ENCODE peak calls at places on chromosomes 3 and 15, in nine cellular contexts. One of them, this sample, is unnamed. For H3K4me1, the result is how much of the 10 kb centered on the place peaks cover.

GRCh38 chr3:123149525-123149924 is 52.2 kb upstream of the SEC22A start:
- DNase-seq in spleen: no peak
- DNase-seq in Panc1: no peak
- DNase-seq in sigmoid colon: no peak
- DNase-seq in GM12878: no peak
- DNase-seq in HCT116: no peak
- DNase-seq in K562: no peak
- DNase-seq in suprapubic skin: no peak
- DNase-seq in GM23338: no peak
- DNase-seq in this sample: no peak

GRCh38 chr15:96347181-96348111 is 16.9 kb downstream of the NR2F2 start:
- DNase-seq in spleen: peak
- DNase-seq in Panc1: no peak
- DNase-seq in sigmoid colon: no peak
- DNase-seq in GM12878: no peak
- DNase-seq in HCT116: no peak
- DNase-seq in K562: no peak
- DNase-seq in suprapubic skin: peak
- DNase-seq in GM23338: peak
- DNase-seq in this sample: no peak

GRCh38 chr3:154304116-154304786 is 20.0 kb downstream of the DHX36 start:
- DNase-seq in spleen: no peak
- DNase-seq in Panc1: no peak
- DNase-seq in sigmoid colon: no peak
- DNase-seq in GM12878: no peak
- DNase-seq in HCT116: no peak
- DNase-seq in K562: no peak
- DNase-seq in suprapubic skin: no peak
- DNase-seq in GM23338: no peak
- DNase-seq in this sample: no peak

GRCh38 chr3:151382671-151383070 is 1.9 kb downstream of the P2RY12 start:
- DNase-seq in spleen: no peak
- DNase-seq in Panc1: no peak
- DNase-seq in sigmoid colon: no peak
- DNase-seq in GM12878: no peak
- DNase-seq in HCT116: no peak
- DNase-seq in K562: no peak
- DNase-seq in suprapubic skin: no peak
- DNase-seq in GM23338: no peak
- DNase-seq in this sample: no peak

GRCh38 chr15:66803182-66803729 is 101.2 kb downstream of the SMAD6 start:
- DNase-seq in spleen: peak
- DNase-seq in Panc1: peak
- DNase-seq in sigmoid colon: peak
- DNase-seq in GM12878: no peak
- DNase-seq in HCT116: peak
- DNase-seq in K562: peak
- DNase-seq in suprapubic skin: peak
- DNase-seq in GM23338: peak
- DNase-seq in this sample: peak

GRCh38 chr3:38543602-38544001 is 47.5 kb downstream of the EXOG start:
- DNase-seq in spleen: peak
- DNase-seq in Panc1: no peak
- DNase-seq in sigmoid colon: no peak
- DNase-seq in GM12878: no peak
- DNase-seq in HCT116: no peak
- DNase-seq in K562: no peak
- DNase-seq in suprapubic skin: peak
- DNase-seq in GM23338: no peak
- DNase-seq in this sample: no peak

GRCh38 chr15:80445300-80446041 is 41.3 kb downstream of the ARNT2 start:
- DNase-seq in spleen: no peak
- DNase-seq in Panc1: no peak
- DNase-seq in sigmoid colon: no peak
- DNase-seq in GM12878: no peak
- DNase-seq in HCT116: no peak
- DNase-seq in K562: no peak
- DNase-seq in suprapubic skin: no peak
- DNase-seq in GM23338: no peak
- DNase-seq in this sample: no peak

GRCh38 chr15:95563634-95564033 is 766.9 kb upstream of the NR2F2 start:
- DNase-seq in spleen: no peak
- DNase-seq in Panc1: no peak
- DNase-seq in sigmoid colon: no peak
- DNase-seq in GM12878: no peak
- DNase-seq in HCT116: no peak
- DNase-seq in K562: no peak
- DNase-seq in suprapubic skin: no peak
- DNase-seq in GM23338: no peak
- DNase-seq in this sample: no peak

GRCh38 chr3:46512191-46512590 is 14.4 kb downstream of the RTP3 start:
- DNase-seq in spleen: no peak
- DNase-seq in Panc1: no peak
- DNase-seq in sigmoid colon: no peak
- DNase-seq in GM12878: no peak
- DNase-seq in HCT116: no peak
- DNase-seq in K562: no peak
- DNase-seq in suprapubic skin: no peak
- DNase-seq in GM23338: no peak
- DNase-seq in this sample: peak
- H3K4me1 ChIP-seq in spleen: under half
- H3K4me1 ChIP-seq in Panc1: under half
- H3K4me1 ChIP-seq in sigmoid colon: under half
- H3K4me1 ChIP-seq in GM12878: under half
- H3K4me1 ChIP-seq in HCT116: under half
- H3K4me1 ChIP-seq in K562: half or more
- H3K4me1 ChIP-seq in suprapubic skin: under half
- H3K4me1 ChIP-seq in GM23338: under half
- H3K4me1 ChIP-seq in this sample: under half

GRCh38 chr15:98547741-98548166 is 100.6 kb upstream of the IGF1R start:
- DNase-seq in spleen: peak
- DNase-seq in Panc1: no peak
- DNase-seq in sigmoid colon: peak
- DNase-seq in GM12878: no peak
- DNase-seq in HCT116: no peak
- DNase-seq in K562: no peak
- DNase-seq in suprapubic skin: peak
- DNase-seq in GM23338: peak
- DNase-seq in this sample: no peak
- H3K27ac ChIP-seq in spleen: no peak
- H3K27ac ChIP-seq in Panc1: peak
- H3K27ac ChIP-seq in sigmoid colon: peak
- H3K27ac ChIP-seq in GM12878: no peak
- H3K27ac ChIP-seq in HCT116: no peak
- H3K27ac ChIP-seq in K562: no peak
- H3K27ac ChIP-seq in suprapubic skin: peak
- H3K27ac ChIP-seq in GM23338: no peak
- H3K27ac ChIP-seq in this sample: peak

DNA sequence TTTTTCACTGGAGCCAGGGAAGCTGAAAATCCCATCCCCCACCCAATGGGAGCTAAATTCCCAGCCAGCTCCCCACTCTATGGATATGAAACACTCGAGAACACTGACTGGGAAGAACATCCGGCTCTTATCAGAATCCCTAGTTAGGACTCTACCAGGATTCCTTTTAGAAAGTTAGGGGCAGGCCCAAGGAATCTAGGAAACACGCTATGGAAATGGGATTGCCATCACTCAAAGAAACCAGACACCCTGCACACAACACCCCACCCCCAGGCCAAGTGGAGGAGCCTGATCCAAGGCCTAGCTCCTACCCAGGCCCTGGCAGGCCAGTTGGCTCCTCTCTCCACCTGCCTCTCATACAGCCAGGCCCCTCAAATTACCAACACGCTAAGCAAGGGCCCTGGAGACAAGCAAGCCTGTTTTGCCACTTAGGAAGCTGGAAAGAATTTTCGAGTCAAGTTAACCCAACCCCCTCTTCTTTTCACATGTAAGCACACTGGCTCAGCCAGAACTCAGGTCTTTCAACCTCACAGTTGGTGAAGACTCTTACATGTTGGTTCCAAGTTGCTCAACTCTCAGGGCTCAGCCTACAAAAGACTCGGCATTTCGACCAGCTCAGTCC is 75.5 kb downstream of the RBPMS2 start:
- DNase-seq in spleen: peak
- DNase-seq in Panc1: no peak
- DNase-seq in sigmoid colon: no peak
- DNase-seq in GM12878: no peak
- DNase-seq in HCT116: no peak
- DNase-seq in K562: no peak
- DNase-seq in suprapubic skin: no peak
- DNase-seq in GM23338: peak
- DNase-seq in this sample: no peak
- TF ChIP-seq POLR2AphosphoS5 in spleen: no peak
- TF ChIP-seq POLR2AphosphoS5 in Panc1: no peak
- TF ChIP-seq POLR2AphosphoS5 in sigmoid colon: peak
- TF ChIP-seq POLR2AphosphoS5 in GM12878: no peak
- TF ChIP-seq POLR2AphosphoS5 in HCT116: no peak
- TF ChIP-seq POLR2AphosphoS5 in K562: no peak
- TF ChIP-seq POLR2AphosphoS5 in suprapubic skin: peak
- TF ChIP-seq POLR2AphosphoS5 in GM23338: peak
- TF ChIP-seq POLR2AphosphoS5 in this sample: peak

GRCh38 chr3:195189821-195190220 is 81.1 kb downstream of the XXYLT1 start:
- DNase-seq in spleen: no peak
- DNase-seq in Panc1: no peak
- DNase-seq in sigmoid colon: no peak
- DNase-seq in GM12878: no peak
- DNase-seq in HCT116: no peak
- DNase-seq in K562: no peak
- DNase-seq in suprapubic skin: no peak
- DNase-seq in GM23338: no peak
- DNase-seq in this sample: no peak

GRCh38 chr3:195188530-195188917 is 82.4 kb downstream of the XXYLT1 start:
- DNase-seq in spleen: no peak
- DNase-seq in Panc1: no peak
- DNase-seq in sigmoid colon: peak
- DNase-seq in GM12878: no peak
- DNase-seq in HCT116: no peak
- DNase-seq in K562: no peak
- DNase-seq in suprapubic skin: peak
- DNase-seq in GM23338: no peak
- DNase-seq in this sample: no peak

GRCh38 chr3:195186041-195186709 is 84.8 kb downstream of the XXYLT1 start:
- DNase-seq in spleen: no peak
- DNase-seq in Panc1: no peak
- DNase-seq in sigmoid colon: peak
- DNase-seq in GM12878: no peak
- DNase-seq in HCT116: no peak
- DNase-seq in K562: no peak
- DNase-seq in suprapubic skin: no peak
- DNase-seq in GM23338: no peak
- DNase-seq in this sample: no peak

GRCh38 chr3:195185574-195185973 is 85.4 kb downstream of the XXYLT1 start:
- DNase-seq in spleen: no peak
- DNase-seq in Panc1: no peak
- DNase-seq in sigmoid colon: peak
- DNase-seq in GM12878: no peak
- DNase-seq in HCT116: no peak
- DNase-seq in K562: no peak
- DNase-seq in suprapubic skin: no peak
- DNase-seq in GM23338: no peak
- DNase-seq in this sample: no peak

GRCh38 chr3:195187609-195188529 is 83.1 kb downstream of the XXYLT1 start:
- DNase-seq in spleen: no peak
- DNase-seq in Panc1: no peak
- DNase-seq in sigmoid colon: peak
- DNase-seq in GM12878: no peak
- DNase-seq in HCT116: no peak
- DNase-seq in K562: no peak
- DNase-seq in suprapubic skin: no peak
- DNase-seq in GM23338: peak
- DNase-seq in this sample: no peak
- H3K4me1 ChIP-seq in spleen: under half
- H3K4me1 ChIP-seq in Panc1: under half
- H3K4me1 ChIP-seq in sigmoid colon: half or more
- H3K4me1 ChIP-seq in GM12878: under half
- H3K4me1 ChIP-seq in HCT116: under half
- H3K4me1 ChIP-seq in K562: under half
- H3K4me1 ChIP-seq in suprapubic skin: under half
- H3K4me1 ChIP-seq in GM23338: under half
- H3K4me1 ChIP-seq in this sample: half or more

GRCh38 chr3:127708837-127709236 is 36.1 kb downstream of the ABTB1 start:
- DNase-seq in spleen: no peak
- DNase-seq in Panc1: no peak
- DNase-seq in sigmoid colon: no peak
- DNase-seq in GM12878: no peak
- DNase-seq in HCT116: no peak
- DNase-seq in K562: no peak
- DNase-seq in suprapubic skin: no peak
- DNase-seq in GM23338: no peak
- DNase-seq in this sample: no peak

GRCh38 chr3:127709320-127710060 is 36.7 kb downstream of the ABTB1 start:
- DNase-seq in spleen: no peak
- DNase-seq in Panc1: no peak
- DNase-seq in sigmoid colon: peak
- DNase-seq in GM12878: no peak
- DNase-seq in HCT116: no peak
- DNase-seq in K562: no peak
- DNase-seq in suprapubic skin: no peak
- DNase-seq in GM23338: no peak
- DNase-seq in this sample: no peak

GRCh38 chr3:127712461-127712860 is 39.7 kb downstream of the ABTB1 start:
- DNase-seq in spleen: peak
- DNase-seq in Panc1: no peak
- DNase-seq in sigmoid colon: peak
- DNase-seq in GM12878: no peak
- DNase-seq in HCT116: no peak
- DNase-seq in K562: no peak
- DNase-seq in suprapubic skin: no peak
- DNase-seq in GM23338: no peak
- DNase-seq in this sample: no peak

GRCh38 chr3:127711021-127711420 is 38.3 kb downstream of the ABTB1 start:
- DNase-seq in spleen: peak
- DNase-seq in Panc1: no peak
- DNase-seq in sigmoid colon: peak
- DNase-seq in GM12878: no peak
- DNase-seq in HCT116: no peak
- DNase-seq in K562: no peak
- DNase-seq in suprapubic skin: no peak
- DNase-seq in GM23338: no peak
- DNase-seq in this sample: no peak

GRCh38 chr3:127710473-127710941 is 37.8 kb downstream of the ABTB1 start:
- DNase-seq in spleen: peak
- DNase-seq in Panc1: no peak
- DNase-seq in sigmoid colon: peak
- DNase-seq in GM12878: no peak
- DNase-seq in HCT116: no peak
- DNase-seq in K562: no peak
- DNase-seq in suprapubic skin: peak
- DNase-seq in GM23338: no peak
- DNase-seq in this sample: no peak
- H3K27ac ChIP-seq in spleen: no peak
- H3K27ac ChIP-seq in Panc1: no peak
- H3K27ac ChIP-seq in sigmoid colon: peak
- H3K27ac ChIP-seq in GM12878: no peak
- H3K27ac ChIP-seq in HCT116: no peak
- H3K27ac ChIP-seq in K562: no peak
- H3K27ac ChIP-seq in suprapubic skin: no peak
- H3K27ac ChIP-seq in GM23338: no peak
- H3K27ac ChIP-seq in this sample: peak

GRCh38 chr3:160677459-160677901 is 520 bp downstream of the ARL14 start:
- DNase-seq in spleen: no peak
- DNase-seq in Panc1: peak
- DNase-seq in sigmoid colon: no peak
- DNase-seq in GM12878: no peak
- DNase-seq in HCT116: no peak
- DNase-seq in K562: no peak
- DNase-seq in suprapubic skin: no peak
- DNase-seq in GM23338: no peak
- DNase-seq in this sample: no peak
- TF ChIP-seq POLR2AphosphoS5 in spleen: peak
- TF ChIP-seq POLR2AphosphoS5 in Panc1: no peak
- TF ChIP-seq POLR2AphosphoS5 in sigmoid colon: no peak
- TF ChIP-seq POLR2AphosphoS5 in GM12878: no peak
- TF ChIP-seq POLR2AphosphoS5 in HCT116: peak
- TF ChIP-seq POLR2AphosphoS5 in K562: no peak
- TF ChIP-seq POLR2AphosphoS5 in suprapubic skin: no peak
- TF ChIP-seq POLR2AphosphoS5 in GM23338: no peak
- TF ChIP-seq POLR2AphosphoS5 in this sample: no peak